ENCODE peak calls at places on chromosome 7, in four cellular contexts. W is heart left ventricle, N is lower lobe of right lung, B is keratinocyte. S is an unnamed sample.

GRCh38 chr7:75772081-75773077 is at the start of gene CCL26:
- DNase-seq in W (no peak), N (no peak), B (no peak), S (peak; percentile 60)

GRCh38 chr7:155296788-155297516 is 726 bp upstream of the INSIG1 start:
- DNase-seq in W (peak; percentile 46), N (peak; percentile 78), B (no peak), S (peak; percentile 54)

GRCh38 chr7:4043988-4044387 is 638.1 kb upstream of the FOXK1 start:
- DNase-seq in W (no peak), N (no peak), B (no peak), S (no peak)

GRCh38 chr7:128921866-128922440 is 11.4 kb upstream of the KCP start:
- DNase-seq in W (peak; percentile 13), N (no peak), B (no peak), S (no peak)

GRCh38 chr7:156176039-156176438 is 363.8 kb upstream of the SHH start:
- DNase-seq in W (no peak), N (no peak), B (no peak), S (no peak)

GRCh38 chr7:33109758-33110238 is 594 bp upstream of the RP9 start:
- DNase-seq in W (no peak), N (no peak), B (no peak), S (peak; percentile 33)

GRCh38 chr7:156493942-156494341 is 146.6 kb upstream of the RNF32 start:
- DNase-seq in W (no peak), N (no peak), B (no peak), S (no peak)

GRCh38 chr7:146781352-146782116 is 664.9 kb downstream of the CNTNAP2 start:
- DNase-seq in W (no peak), N (no peak), B (no peak), S (peak; percentile 18)

GRCh38 chr7:77425151-77426051 is 9.3 kb upstream of the GSAP start:
- DNase-seq in W (no peak), N (no peak), B (peak; percentile 35), S (no peak)

GRCh38 chr7:36154255-36155212 is 1.5 kb downstream of the EEPD1 start:
- DNase-seq in W (peak; percentile 23), N (peak; percentile 54), B (no peak), S (no peak)

GRCh38 chr7:141702047-141702567 is at the start of gene DENND11:
- DNase-seq in W (peak; percentile 55), N (peak; percentile 70), B (no peak), S (peak; percentile 32)

GRCh38 chr7:77353407-77353721 is 62.8 kb downstream of the GSAP start:
- DNase-seq in W (no peak), N (no peak), B (no peak), S (no peak)

GRCh38 chr7:117220836-117221235 is 102.0 kb downstream of the WNT2 start:
- DNase-seq in W (no peak), N (no peak), B (no peak), S (no peak)

GRCh38 chr7:28293529-28293835 is 112.9 kb upstream of the JAZF1 start:
- DNase-seq in W (no peak), N (no peak), B (no peak), S (no peak)

GRCh38 chr7:137943132-137943551 is 58.7 kb downstream of the CREB3L2 start:
- DNase-seq in W (peak; percentile 49), N (no peak), B (no peak), S (peak; percentile 65)

GRCh38 chr7:83366629-83367028 is 203.9 kb upstream of the PCLO start:
- DNase-seq in W (no peak), N (no peak), B (no peak), S (no peak)

DNA sequence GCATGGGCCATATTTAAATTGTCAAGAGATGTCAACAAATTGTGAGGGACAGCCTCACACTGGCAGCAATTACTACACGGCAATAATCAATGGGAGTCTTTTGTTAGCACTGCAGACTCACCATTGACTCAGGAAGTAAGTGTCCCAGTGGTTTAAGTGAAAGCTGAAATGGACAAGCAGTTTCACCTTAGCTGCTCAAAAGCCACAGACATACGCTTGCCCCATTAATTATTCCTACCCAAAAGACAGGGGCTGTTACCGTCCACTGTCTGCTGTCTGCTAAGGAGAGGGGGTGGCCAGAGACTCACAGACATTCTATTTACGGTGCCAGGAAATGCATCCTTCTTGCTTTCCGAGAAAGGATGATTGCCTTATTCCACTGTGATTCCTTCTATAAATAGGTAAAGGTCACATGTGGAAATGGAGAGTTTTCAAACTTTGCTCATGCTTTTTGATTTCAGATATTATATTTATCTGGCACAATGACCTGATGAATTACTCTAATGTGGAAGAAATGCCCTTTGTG is 309.7 kb upstream of the NFE2L3 start:
- DNase-seq in W (no peak), N (no peak), B (no peak), S (no peak)
- H3K4me1 ChIP-seq in W (peaks cover 17% of the 10 kb centered on the region), N (peaks cover 5% of the 10 kb centered on the region), B (no peaks in the 10 kb centered on the region), S (peaks cover 28% of the 10 kb centered on the region)

GRCh38 chr7:2819161-2819953 is 24.8 kb downstream of the GNA12 start:
- DNase-seq in W (no peak), N (no peak), B (no peak), S (no peak)
- H3K4me1 ChIP-seq in W (peaks cover 37% of the 10 kb centered on the region), N (peaks cover 60% of the 10 kb centered on the region), B (peaks cover 46% of the 10 kb centered on the region), S (peaks cover 69% of the 10 kb centered on the region)

GRCh38 chr7:2761131-2761624 is 73.2 kb downstream of the AMZ1 start:
- DNase-seq in W (no peak), N (no peak), B (no peak), S (no peak)
- H3K4me1 ChIP-seq in W (peaks cover 53% of the 10 kb centered on the region), N (peaks cover 66% of the 10 kb centered on the region), B (peaks cover 57% of the 10 kb centered on the region), S (peaks cover 68% of the 10 kb centered on the region)

GRCh38 chr7:50714851-50715250 is 67.8 kb downstream of the GRB10 start:
- DNase-seq in W (no peak), N (no peak), B (peak; percentile 40), S (no peak)
- H3K4me1 ChIP-seq in W (peaks cover 29% of the 10 kb centered on the region), N (peaks cover 45% of the 10 kb centered on the region), B (peaks cover 12% of the 10 kb centered on the region), S (no peaks in the 10 kb centered on the region)

GRCh38 chr7:130937830-130938229 is 203.8 kb upstream of the KLF14 start:
- DNase-seq in W (no peak), N (no peak), B (no peak), S (no peak)

GRCh38 chr7:130939285-130940095 is 205.5 kb upstream of the KLF14 start:
- DNase-seq in W (no peak), N (no peak), B (no peak), S (no peak)

GRCh38 chr7:130937016-130937415 is 203.0 kb upstream of the KLF14 start:
- DNase-seq in W (no peak), N (no peak), B (no peak), S (no peak)

GRCh38 chr7:130940326-130940725 is 206.3 kb upstream of the KLF14 start:
- DNase-seq in W (no peak), N (no peak), B (no peak), S (no peak)

GRCh38 chr7:130938661-130939060 is 204.7 kb upstream of the KLF14 start:
- DNase-seq in W (no peak), N (no peak), B (no peak), S (no peak)
- H3K4me1 ChIP-seq in W (peaks cover 23% of the 10 kb centered on the region), N (peaks cover 64% of the 10 kb centered on the region), B (peaks cover 4% of the 10 kb centered on the region), S (peaks cover 34% of the 10 kb centered on the region)

DNA sequence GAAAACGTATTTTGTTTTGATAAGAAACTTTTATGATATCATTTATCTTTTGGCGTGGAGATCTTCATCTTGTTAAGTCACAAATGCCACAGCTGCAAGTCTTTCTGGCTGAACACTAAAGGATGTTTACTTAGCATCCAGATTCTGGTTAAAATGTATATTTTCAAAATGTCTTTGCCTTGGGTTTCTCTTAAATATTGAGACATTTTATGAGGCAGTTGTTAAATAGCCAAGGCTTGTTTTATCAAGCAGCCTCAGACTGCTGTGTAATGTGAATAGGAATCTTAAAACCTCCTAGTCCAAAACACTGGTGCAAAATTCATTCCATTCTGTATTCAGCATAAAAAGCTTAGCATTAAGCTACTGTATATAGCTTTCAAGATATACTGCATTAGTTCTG is 136.3 kb upstream of the FZD1 start:
- DNase-seq in W (no peak), N (no peak), B (no peak), S (no peak)
- H3K4me1 ChIP-seq in W (no peaks in the 10 kb centered on the region), N (no peaks in the 10 kb centered on the region), B (no peaks in the 10 kb centered on the region), S (no peaks in the 10 kb centered on the region)

GRCh38 chr7:130922206-130923112 is 188.5 kb upstream of the KLF14 start:
- DNase-seq in W (no peak), N (no peak), B (no peak), S (no peak)
- H3K4me1 ChIP-seq in W (peaks cover 8% of the 10 kb centered on the region), N (peaks cover 76% of the 10 kb centered on the region), B (peaks cover 30% of the 10 kb centered on the region), S (peaks cover 11% of the 10 kb centered on the region)

GRCh38 chr7:5638994-5639393 is 142.5 kb downstream of the RNF216 start:
- DNase-seq in W (no peak), N (no peak), B (no peak), S (no peak)
- H3K4me1 ChIP-seq in W (peaks cover 35% of the 10 kb centered on the region), N (peaks cover 48% of the 10 kb centered on the region), B (peaks cover 38% of the 10 kb centered on the region), S (peaks cover 37% of the 10 kb centered on the region)

DNA sequence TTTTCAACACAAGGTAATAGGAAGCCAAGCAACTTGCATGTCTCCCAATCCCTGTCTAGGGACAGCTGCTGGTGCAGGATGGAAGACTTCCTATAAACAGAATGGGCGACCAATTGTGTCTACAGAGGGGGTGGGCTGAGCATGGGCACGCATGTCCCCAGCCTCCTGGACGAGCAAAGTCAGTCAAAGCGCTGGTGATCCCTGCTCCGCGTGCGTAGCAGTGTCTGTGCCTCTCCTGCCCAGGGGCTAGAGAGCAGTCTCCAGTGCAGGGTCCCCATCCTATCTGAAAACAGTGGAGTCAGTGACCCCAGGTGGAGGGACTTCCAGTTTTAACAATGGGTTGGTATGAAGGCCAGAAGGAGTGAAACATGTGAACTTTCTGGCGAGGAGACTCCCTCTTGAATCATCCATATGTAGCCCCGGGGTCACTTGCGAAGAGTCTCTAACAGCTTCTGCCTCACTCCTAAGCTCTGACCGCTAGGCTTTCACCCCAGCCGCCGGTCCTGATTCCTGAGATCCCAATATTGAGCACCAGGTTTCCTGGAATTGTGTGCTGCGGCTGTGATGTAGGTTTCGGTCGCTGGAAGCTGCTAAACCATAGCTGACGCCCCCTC is 723 bp upstream of the CASP2 start:
- DNase-seq in W (no peak), N (no peak), B (no peak), S (no peak)
- H3K4me1 ChIP-seq in W (peaks cover 13% of the 10 kb centered on the region), N (peaks cover 35% of the 10 kb centered on the region), B (peaks cover 39% of the 10 kb centered on the region), S (peaks cover 13% of the 10 kb centered on the region)

GRCh38 chr7:94893661-94894060 is 13.7 kb upstream of the PPP1R9A start:
- DNase-seq in W (no peak), N (no peak), B (no peak), S (no peak)
- H3K4me1 ChIP-seq in W (no peaks in the 10 kb centered on the region), N (no peaks in the 10 kb centered on the region), B (no peaks in the 10 kb centered on the region), S (peaks cover 4% of the 10 kb centered on the region)

S was measured in testis.